ENCODE peak calls at places on chromosome 7, in seven cellular contexts. H, A, X, Q, S, V and Y are unnamed samples. For H3K4me1, the result is how much of the 10 kb centered on the place peaks cover.

GRCh38 chr7:149696313-149696712 is 77.1 kb downstream of the ZNF467 start:
- DNase-seq in H (no peak), V (no peak), A (no peak), S (no peak), X (no peak), Q (no peak), Y (no peak)

GRCh38 chr7:137606061-137606674 is 240.6 kb downstream of the DGKI start:
- DNase-seq in H (peak), V (peak), A (no peak), S (no peak), X (peak), Q (no peak), Y (peak)

GRCh38 chr7:121473645-121474300 is 77.7 kb upstream of the FAM3C start:
- DNase-seq in S (no peak), H (no peak), V (peak), A (no peak), Q (no peak), X (peak), Y (peak)

GRCh38 chr7:149196705-149197171 is 1.4 kb downstream of the ZNF282 start:
- DNase-seq in A (no peak), S (no peak), Q (no peak), H (no peak), X (peak), V (peak), Y (no peak)

GRCh38 chr7:33379891-33380525 is 250.6 kb downstream of the BBS9 start:
- DNase-seq in A (no peak), X (no peak), Q (no peak), V (no peak), H (no peak), S (no peak), Y (no peak)

GRCh38 chr7:30142710-30143109 is 7.9 kb downstream of the MTURN start:
- DNase-seq in V (no peak), Q (no peak), X (peak), S (no peak), A (no peak), H (peak), Y (peak)

GRCh38 chr7:107044347-107045194 is at the start of gene PRKAR2B:
- DNase-seq in X (peak), S (peak), Q (peak), V (peak), H (peak), A (peak), Y (peak)

GRCh38 chr7:3780525-3780924 is 479.5 kb downstream of the SDK1 start:
- DNase-seq in S (no peak), V (peak), H (no peak), A (no peak), Q (peak), X (no peak), Y (no peak)

GRCh38 chr7:148987010-148987750 is 41.1 kb downstream of the PDIA4 start:
- DNase-seq in A (peak), V (peak), S (peak), Q (peak), X (peak), H (peak), Y (peak)

GRCh38 chr7:134991469-134992339 is 5.4 kb downstream of the AGBL3 start:
- DNase-seq in H (no peak), A (no peak), V (no peak), S (no peak), X (no peak), Q (no peak), Y (no peak)

GRCh38 chr7:74092964-74093339 is 9.3 kb downstream of the LIMK1 start:
- DNase-seq in V (peak), X (peak), Q (no peak), H (peak), S (no peak), A (no peak), Y (no peak)

GRCh38 chr7:50710441-50711154 is 72.1 kb downstream of the GRB10 start:
- DNase-seq in Q (no peak), X (no peak), A (no peak), V (no peak), S (no peak), H (no peak), Y (no peak)

GRCh38 chr7:41977165-41977651 is 259.8 kb downstream of the GLI3 start:
- DNase-seq in Q (peak), X (peak), V (peak), S (no peak), H (peak), A (peak), Y (peak)

GRCh38 chr7:145729701-145730100 is 386.9 kb upstream of the CNTNAP2 start:
- DNase-seq in S (no peak), Q (no peak), V (no peak), A (no peak), X (peak), H (no peak), Y (no peak)

GRCh38 chr7:73520673-73521635 is 1.1 kb downstream of the BAZ1B start:
- DNase-seq in H (peak), Q (no peak), X (peak), V (peak), S (no peak), A (no peak), Y (peak)

GRCh38 chr7:801940-802364 is 30.3 kb upstream of the SUN1 start:
- DNase-seq in X (no peak), V (no peak), S (no peak), H (no peak), A (no peak), Q (no peak), Y (no peak)

GRCh38 chr7:151687523-151688235 is 168.0 kb upstream of the RHEB start:
- DNase-seq in X (peak), V (peak), Q (peak), A (peak), S (peak), H (peak), Y (peak)

GRCh38 chr7:151838861-151839381 is 38.0 kb downstream of the PRKAG2 start:
- DNase-seq in S (no peak), X (no peak), Q (no peak), H (no peak), V (no peak), A (no peak), Y (no peak)

GRCh38 chr7:55963584-55964168 is 709 bp upstream of the NIPSNAP2 start:
- DNase-seq in S (no peak), V (no peak), H (no peak), A (no peak), Q (no peak), X (no peak), Y (no peak)

GRCh38 chr7:75712517-75713361 is 26.0 kb downstream of the HIP1 start:
- DNase-seq in S (no peak), X (no peak), V (no peak), H (no peak), A (no peak), Q (peak), Y (no peak)

GRCh38 chr7:50564630-50565558 is at the start of gene DDC:
- DNase-seq in Q (no peak), H (no peak), S (no peak), A (no peak), X (no peak), V (no peak), Y (peak)

GRCh38 chr7:30505174-30505697 is 607 bp upstream of the GGCT start:
- DNase-seq in V (no peak), H (no peak), X (no peak), S (no peak), Q (no peak), A (no peak), Y (no peak)

GRCh38 chr7:95213809-95214492 is 110.4 kb downstream of the PON1 start:
- DNase-seq in A (no peak), V (no peak), Q (no peak), H (no peak), S (no peak), X (no peak), Y (peak)

GRCh38 chr7:45294559-45294958 is 137.0 kb downstream of the RAMP3 start:
- DNase-seq in A (no peak), X (no peak), H (no peak), V (no peak), S (no peak), Q (no peak), Y (no peak)

GRCh38 chr7:34747842-34748241 is 89.8 kb downstream of the NPSR1 start:
- DNase-seq in A (no peak), H (no peak), X (no peak), Q (no peak), V (no peak), S (no peak), Y (peak)

GRCh38 chr7:158812684-158813083 is 16.6 kb downstream of the ESYT2 start:
- DNase-seq in V (no peak), H (no peak), S (no peak), A (no peak), X (no peak), Q (no peak), Y (no peak)

GRCh38 chr7:66279912-66280311 is 74.8 kb downstream of the TPST1 start:
- DNase-seq in V (no peak), S (no peak), H (no peak), X (no peak), Q (no peak), A (no peak), Y (no peak)

GRCh38 chr7:13821152-13821787 is 168.2 kb downstream of the ETV1 start:
- DNase-seq in H (peak), Q (no peak), A (no peak), V (no peak), S (no peak), X (no peak), Y (no peak)

GRCh38 chr7:79868010-79868409 is 266.6 kb upstream of the GNAI1 start:
- DNase-seq in S (no peak), X (peak), Q (no peak), V (peak), A (no peak), H (peak), Y (no peak)

GRCh38 chr7:128923411-128923800 is 12.9 kb upstream of the KCP start:
- DNase-seq in V (no peak), A (no peak), S (no peak), H (no peak), Q (no peak), X (no peak), Y (no peak)

GRCh38 chr7:45647967-45648670 is 74.0 kb downstream of the ADCY1 start:
- DNase-seq in S (no peak), H (no peak), X (no peak), A (no peak), V (no peak), Q (no peak), Y (no peak)

GRCh38 chr7:32890553-32891045 is 961 bp downstream of the KBTBD2 start:
- DNase-seq in S (no peak), A (no peak), Q (no peak), H (peak), V (peak), X (peak), Y (peak)

GRCh38 chr7:105990141-105990540 is 27.1 kb downstream of the CDHR3 start:
- DNase-seq in A (no peak), S (no peak), X (no peak), V (no peak), H (no peak), Q (no peak), Y (no peak)
- H3K4me1 ChIP-seq in A (under half), S (under half), X (under half), V (under half), H (under half), Q (under half), Y (under half)

DNA sequence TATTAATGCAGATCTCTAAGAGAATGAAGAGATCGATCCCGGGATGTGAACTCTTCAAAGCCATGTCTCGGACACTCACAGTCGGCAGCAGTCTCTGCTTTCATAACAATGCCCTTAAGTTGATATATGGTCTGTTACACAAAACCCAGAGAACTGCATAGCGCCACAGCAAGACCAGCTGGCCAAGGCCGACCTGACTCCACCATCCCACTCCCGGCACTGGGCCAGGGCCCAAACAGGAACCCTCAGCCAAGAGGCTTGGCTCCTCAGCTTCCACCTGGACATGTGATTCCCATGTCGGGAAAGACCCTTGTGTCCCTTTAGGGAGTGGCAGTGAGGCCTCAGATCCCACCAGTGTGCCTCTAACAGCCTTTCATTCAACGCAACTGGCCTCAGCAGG is 106.6 kb upstream of the RNF32 start:
- DNase-seq in A (no peak), H (no peak), Q (no peak), V (no peak), X (no peak), S (no peak), Y (no peak)
- H3K4me2 ChIP-seq in A (no peak), H (no peak), Q (no peak), V (no peak), X (no peak), S (no peak), Y (no peak)

GRCh38 chr7:18126274-18126673 is 98.6 kb upstream of the PRPS1L1 start:
- DNase-seq in H (no peak), V (no peak), S (no peak), A (no peak), X (no peak), Q (no peak), Y (no peak)
- H3K23ac ChIP-seq in H (no peak), V (no peak), S (no peak), A (no peak), X (no peak), Q (no peak), Y (no peak)

DNA sequence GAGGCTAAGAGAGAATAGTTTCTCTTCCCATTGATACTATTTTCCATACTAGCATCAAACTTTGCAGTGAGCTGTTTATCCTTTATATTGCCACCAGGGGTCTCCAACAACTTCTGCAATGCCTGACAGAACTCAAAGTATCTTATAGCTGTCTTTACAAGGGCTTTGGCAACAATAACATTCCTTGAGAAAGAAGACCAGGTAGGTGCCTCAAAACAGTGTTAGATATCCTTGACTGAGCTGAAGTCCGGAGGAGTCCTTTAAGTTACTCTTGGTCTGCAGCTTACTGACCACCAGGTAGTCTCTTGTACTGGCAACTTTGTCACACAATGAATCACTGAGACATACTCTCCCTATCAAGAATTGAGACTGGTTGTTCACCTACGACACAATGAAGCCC is 30.0 kb upstream of the TES start:
- DNase-seq in S (no peak), V (peak), A (peak), H (peak), Q (no peak), X (peak), Y (peak)
- H3K4me1 ChIP-seq in S (under half), V (under half), A (under half), H (under half), Q (under half), X (under half), Y (under half)

DNA sequence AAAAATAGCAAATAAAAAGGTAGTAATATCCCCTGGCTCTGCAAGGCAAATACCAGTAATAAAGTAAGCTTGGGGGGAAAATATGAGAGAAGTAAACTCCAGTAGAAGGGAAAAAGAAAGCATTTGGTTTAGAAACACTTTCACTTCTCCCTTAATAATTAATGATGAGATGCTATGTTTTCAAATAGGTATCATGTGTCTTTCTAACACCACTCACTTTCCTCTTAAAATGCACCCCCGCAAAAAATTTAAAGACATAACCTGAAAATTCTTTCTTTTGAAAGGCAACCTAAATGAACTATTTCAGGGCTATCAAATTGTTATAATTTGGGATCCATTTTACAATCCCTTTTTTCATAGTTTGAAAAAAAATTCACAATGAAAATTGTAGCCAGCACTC is 240.3 kb downstream of the SNX10 start:
- DNase-seq in H (no peak), S (no peak), V (no peak), A (no peak), Q (no peak), X (no peak), Y (no peak)
- H3K4me2 ChIP-seq in H (no peak), S (no peak), V (no peak), A (no peak), Q (no peak), X (no peak), Y (no peak)

DNA sequence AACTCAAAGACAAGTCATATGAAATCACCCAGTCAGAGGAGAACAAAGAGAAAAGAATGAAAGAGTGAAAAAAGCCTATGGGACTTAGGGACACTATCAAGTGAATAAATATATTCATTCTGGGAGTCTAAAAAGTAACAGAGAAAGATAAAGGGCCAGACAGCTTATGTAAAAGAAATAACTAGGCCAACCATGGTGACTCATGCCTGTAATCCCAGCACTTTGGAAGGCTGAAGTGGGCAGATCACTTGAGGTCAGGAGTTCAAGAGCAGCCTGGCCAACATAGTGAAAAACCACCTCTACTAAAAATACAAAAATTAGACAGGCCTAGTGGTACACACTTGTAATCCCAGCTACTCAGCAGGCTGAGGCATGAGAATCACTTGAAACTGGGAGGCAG is 154.7 kb upstream of the TMEM106B start:
- DNase-seq in A (no peak), S (no peak), Q (no peak), X (peak), V (no peak), H (peak), Y (no peak)
- H3K23ac ChIP-seq in A (no peak), S (no peak), Q (no peak), X (no peak), V (no peak), H (no peak), Y (no peak)